ENCODE peak calls at places on chromosomes 4 and X, in four cellular contexts. V is upper lobe of right lung, K is mammary epithelial cell, F is GM20000. W is an unnamed sample.

GRCh38 chrX:48938721-48939416 is 18.5 kb downstream of the OTUD5 start:
- DNase-seq in V (no peak), F (peak; percentile 49), K (no peak), W (no peak)

GRCh38 chr4:153616005-153616555 is 68.0 kb upstream of the TLR2 start:
- DNase-seq in K (no peak), V (no peak), F (no peak), W (no peak)

GRCh38 chr4:101019941-101020401 is 327.4 kb downstream of the PPP3CA start:
- DNase-seq in F (no peak), K (peak; percentile 76), V (no peak), W (peak; percentile 85)

GRCh38 chr4:105840426-105841174 is 54.7 kb upstream of the NPNT start:
- DNase-seq in V (no peak), K (no peak), F (no peak), W (no peak)

GRCh38 chr4:83308672-83309071 is 24.1 kb upstream of the COQ2 start:
- DNase-seq in F (no peak), V (no peak), K (no peak), W (no peak)

GRCh38 chr4:19214591-19214990 is 1037.1 kb upstream of the SLIT2 start:
- DNase-seq in K (no peak), F (no peak), V (no peak), W (peak; percentile 2)

GRCh38 chr4:47075241-47075640 is 43.9 kb downstream of the GABRB1 start:
- DNase-seq in F (no peak), K (peak; percentile 9), V (no peak), W (peak; percentile 79)

GRCh38 chrX:6685489-6685888 is 150.6 kb upstream of the VCX3A start:
- DNase-seq in K (no peak), V (no peak), F (no peak), W (no peak)

GRCh38 chr4:40699648-40700047 is 50.1 kb upstream of the NSUN7 start:
- DNase-seq in K (peak; percentile 52), V (no peak), F (no peak), W (no peak)

GRCh38 chrX:97597954-97598353 is 714.2 kb downstream of the RPA4 start:
- DNase-seq in F (no peak), V (no peak), K (no peak), W (no peak)

GRCh38 chr4:177239475-177239874 is 70.2 kb upstream of the NEIL3 start:
- DNase-seq in F (no peak), K (no peak), V (no peak), W (no peak)

GRCh38 chr4:119299221-119300071 is 22.5 kb downstream of the FABP2 start:
- DNase-seq in V (no peak), F (peak; percentile 45), K (peak; percentile 33), W (peak; percentile 39)

GRCh38 chr4:79249879-79250503 is 75.9 kb downstream of the NAA11 start:
- DNase-seq in F (no peak), V (no peak), K (no peak), W (no peak)

GRCh38 chr4:38489924-38490639 is 173.9 kb upstream of the KLF3 start:
- DNase-seq in K (peak; percentile 70), F (no peak), V (no peak), W (peak; percentile 47)

GRCh38 chr4:55378617-55379467 is 16.9 kb upstream of the TMEM165 start:
- DNase-seq in K (peak; percentile 79), V (no peak), F (no peak), W (peak; percentile 86)

GRCh38 chr4:52551487-52551886 is 107.6 kb downstream of the USP46 start:
- DNase-seq in K (no peak), F (no peak), V (no peak), W (no peak)

GRCh38 chrX:101108293-101108692 is 10.3 kb downstream of the CENPI start:
- DNase-seq in V (no peak), K (no peak), F (no peak), W (peak; percentile 12)

GRCh38 chr4:55122235-55122634 is 3.2 kb downstream of the KDR start:
- DNase-seq in K (no peak), V (no peak), F (no peak), W (no peak)

GRCh38 chr4:185570727-185571126 is 35.4 kb upstream of the PDLIM3 start:
- DNase-seq in V (no peak), F (no peak), K (no peak), W (no peak)

GRCh38 chr4:165874799-165875371 is 1.8 kb downstream of the TLL1 start:
- DNase-seq in V (peak; percentile 65), K (peak; percentile 34), F (no peak), W (peak; percentile 7)

GRCh38 chr4:105588252-105588651 is 35.8 kb downstream of the ARHGEF38 start:
- DNase-seq in K (no peak), V (no peak), F (no peak), W (no peak)

GRCh38 chr4:118680808-118681207 is 4.4 kb upstream of the METTL14 start:
- DNase-seq in K (no peak), F (no peak), V (no peak), W (no peak)

GRCh38 chr4:55297346-55297745 is 48.7 kb upstream of the SRD5A3 start:
- DNase-seq in V (no peak), F (no peak), K (peak; percentile 57), W (peak; percentile 96)

GRCh38 chr4:101695176-101695575 is 95.4 kb upstream of the BANK1 start:
- DNase-seq in K (peak; percentile 25), V (no peak), F (no peak), W (peak; percentile 56)

GRCh38 chrX:24506082-24506481 is 41.0 kb downstream of the PDK3 start:
- DNase-seq in V (no peak), F (peak; percentile 11), K (peak; percentile 67), W (peak; percentile 86)

GRCh38 chr4:8537041-8537461 is 43.1 kb upstream of the GPR78 start:
- DNase-seq in F (no peak), V (no peak), K (peak; percentile 97), W (peak; percentile 90)

W was measured in bronchial epithelial cell.